ENCODE peak calls at places on chromosomes 16 and 17, in six cellular contexts. One of them, this sample, is unnamed.

GRCh38 chr17:75087558-75088453 is at the start of gene SLC16A5:
- DNase-seq in prostate gland: peak
- DNase-seq in body of pancreas: peak
- DNase-seq in IMR-90: peak
- DNase-seq in NB4: peak
- DNase-seq in esophagus squamous epithelium: peak
- DNase-seq in this sample: peak

GRCh38 chr16:83979456-83979855 is 11.4 kb downstream of the NECAB2 start:
- DNase-seq in prostate gland: no peak
- DNase-seq in body of pancreas: no peak
- DNase-seq in IMR-90: no peak
- DNase-seq in NB4: no peak
- DNase-seq in esophagus squamous epithelium: no peak
- DNase-seq in this sample: no peak

GRCh38 chr16:75566889-75567255 is 693 bp downstream of the GABARAPL2 start:
- DNase-seq in prostate gland: no peak
- DNase-seq in body of pancreas: no peak
- DNase-seq in IMR-90: no peak
- DNase-seq in NB4: peak
- DNase-seq in esophagus squamous epithelium: no peak
- DNase-seq in this sample: no peak

GRCh38 chr17:77002103-77003045 is 134.2 kb downstream of the MGAT5B start:
- DNase-seq in prostate gland: no peak
- DNase-seq in body of pancreas: no peak
- DNase-seq in IMR-90: peak
- DNase-seq in NB4: no peak
- DNase-seq in esophagus squamous epithelium: no peak
- DNase-seq in this sample: no peak

GRCh38 chr16:759110-759910 is 1.2 kb upstream of the MSLN start:
- DNase-seq in prostate gland: peak
- DNase-seq in body of pancreas: no peak
- DNase-seq in IMR-90: no peak
- DNase-seq in NB4: no peak
- DNase-seq in esophagus squamous epithelium: no peak
- DNase-seq in this sample: no peak

GRCh38 chr16:89502319-89502843 is 5.8 kb upstream of the SPG7 start:
- DNase-seq in prostate gland: peak
- DNase-seq in body of pancreas: peak
- DNase-seq in IMR-90: no peak
- DNase-seq in NB4: no peak
- DNase-seq in esophagus squamous epithelium: no peak
- DNase-seq in this sample: peak

GRCh38 chr17:74389937-74390679 is 22.8 kb downstream of the GPR142 start:
- DNase-seq in prostate gland: no peak
- DNase-seq in body of pancreas: no peak
- DNase-seq in IMR-90: no peak
- DNase-seq in NB4: no peak
- DNase-seq in esophagus squamous epithelium: no peak
- DNase-seq in this sample: no peak

GRCh38 chr16:2015947-2016208 is 3.7 kb upstream of the NPW start:
- DNase-seq in prostate gland: no peak
- DNase-seq in body of pancreas: no peak
- DNase-seq in IMR-90: no peak
- DNase-seq in NB4: no peak
- DNase-seq in esophagus squamous epithelium: no peak
- DNase-seq in this sample: no peak

GRCh38 chr17:78883090-78883532 is 19.9 kb downstream of the CEP295NL start:
- DNase-seq in prostate gland: no peak
- DNase-seq in body of pancreas: peak
- DNase-seq in IMR-90: peak
- DNase-seq in NB4: peak
- DNase-seq in esophagus squamous epithelium: no peak
- DNase-seq in this sample: peak

GRCh38 chr17:81083125-81083765 is 48.3 kb downstream of the BAIAP2 start:
- DNase-seq in prostate gland: peak
- DNase-seq in body of pancreas: peak
- DNase-seq in IMR-90: no peak
- DNase-seq in NB4: no peak
- DNase-seq in esophagus squamous epithelium: no peak
- DNase-seq in this sample: no peak

GRCh38 chr16:89216315-89217137 is 977 bp upstream of the ZNF778 start:
- DNase-seq in prostate gland: peak
- DNase-seq in body of pancreas: peak
- DNase-seq in IMR-90: peak
- DNase-seq in NB4: peak
- DNase-seq in esophagus squamous epithelium: no peak
- DNase-seq in this sample: peak

GRCh38 chr17:82013772-82014321 is 8.8 kb downstream of the CENPX start:
- DNase-seq in prostate gland: no peak
- DNase-seq in body of pancreas: no peak
- DNase-seq in IMR-90: no peak
- DNase-seq in NB4: no peak
- DNase-seq in esophagus squamous epithelium: no peak
- DNase-seq in this sample: no peak

GRCh38 chr16:75068632-75069031 is 47.9 kb downstream of the LDHD start:
- DNase-seq in prostate gland: no peak
- DNase-seq in body of pancreas: no peak
- DNase-seq in IMR-90: no peak
- DNase-seq in NB4: no peak
- DNase-seq in esophagus squamous epithelium: no peak
- DNase-seq in this sample: no peak

GRCh38 chr17:74430706-74431567 is 951 bp upstream of the GPRC5C start:
- DNase-seq in prostate gland: peak
- DNase-seq in body of pancreas: peak
- DNase-seq in IMR-90: peak
- DNase-seq in NB4: peak
- DNase-seq in esophagus squamous epithelium: no peak
- DNase-seq in this sample: peak

GRCh38 chr17:29846298-29846697 is 83.7 kb downstream of the SSH2 start:
- DNase-seq in prostate gland: no peak
- DNase-seq in body of pancreas: no peak
- DNase-seq in IMR-90: peak
- DNase-seq in NB4: no peak
- DNase-seq in esophagus squamous epithelium: no peak
- DNase-seq in this sample: no peak

GRCh38 chr17:64155751-64156544 is 26.0 kb upstream of the ERN1 start:
- DNase-seq in prostate gland: peak
- DNase-seq in body of pancreas: peak
- DNase-seq in IMR-90: peak
- DNase-seq in NB4: no peak
- DNase-seq in esophagus squamous epithelium: no peak
- DNase-seq in this sample: no peak

GRCh38 chr16:68529608-68529930 is 9.5 kb upstream of the ZFP90 start:
- DNase-seq in prostate gland: no peak
- DNase-seq in body of pancreas: no peak
- DNase-seq in IMR-90: no peak
- DNase-seq in NB4: no peak
- DNase-seq in esophagus squamous epithelium: no peak
- DNase-seq in this sample: no peak

GRCh38 chr17:40290629-40291296 is 3.1 kb downstream of the CDC6 start:
- DNase-seq in prostate gland: peak
- DNase-seq in body of pancreas: peak
- DNase-seq in IMR-90: peak
- DNase-seq in NB4: peak
- DNase-seq in esophagus squamous epithelium: no peak
- DNase-seq in this sample: peak

GRCh38 chr16:55325458-55326109 is 1.6 kb downstream of the IRX6 start:
- DNase-seq in prostate gland: no peak
- DNase-seq in body of pancreas: no peak
- DNase-seq in IMR-90: no peak
- DNase-seq in NB4: no peak
- DNase-seq in esophagus squamous epithelium: no peak
- DNase-seq in this sample: no peak

GRCh38 chr16:86862596-86862995 is 284.2 kb downstream of the FOXL1 start:
- DNase-seq in prostate gland: no peak
- DNase-seq in body of pancreas: no peak
- DNase-seq in IMR-90: peak
- DNase-seq in NB4: no peak
- DNase-seq in esophagus squamous epithelium: no peak
- DNase-seq in this sample: no peak

GRCh38 chr16:4684763-4685162 is 8.6 kb upstream of the NUDT16L1 start:
- DNase-seq in prostate gland: no peak
- DNase-seq in body of pancreas: no peak
- DNase-seq in IMR-90: no peak
- DNase-seq in NB4: no peak
- DNase-seq in esophagus squamous epithelium: no peak
- DNase-seq in this sample: no peak
- TF ChIP-seq POLR2A in prostate gland: no peak
- TF ChIP-seq POLR2A in body of pancreas: no peak
- TF ChIP-seq POLR2A in IMR-90: no peak
- TF ChIP-seq POLR2A in NB4: no peak
- TF ChIP-seq POLR2A in esophagus squamous epithelium: no peak
- TF ChIP-seq POLR2A in this sample: no peak

GRCh38 chr16:29862884-29863668 is at the start of gene CDIPT:
- DNase-seq in prostate gland: peak
- DNase-seq in body of pancreas: peak
- DNase-seq in IMR-90: peak
- DNase-seq in NB4: peak
- DNase-seq in esophagus squamous epithelium: peak
- DNase-seq in this sample: peak
- TF ChIP-seq POLR2A in prostate gland: peak
- TF ChIP-seq POLR2A in body of pancreas: peak
- TF ChIP-seq POLR2A in IMR-90: no peak
- TF ChIP-seq POLR2A in NB4: peak
- TF ChIP-seq POLR2A in esophagus squamous epithelium: no peak
- TF ChIP-seq POLR2A in this sample: no peak

DNA sequence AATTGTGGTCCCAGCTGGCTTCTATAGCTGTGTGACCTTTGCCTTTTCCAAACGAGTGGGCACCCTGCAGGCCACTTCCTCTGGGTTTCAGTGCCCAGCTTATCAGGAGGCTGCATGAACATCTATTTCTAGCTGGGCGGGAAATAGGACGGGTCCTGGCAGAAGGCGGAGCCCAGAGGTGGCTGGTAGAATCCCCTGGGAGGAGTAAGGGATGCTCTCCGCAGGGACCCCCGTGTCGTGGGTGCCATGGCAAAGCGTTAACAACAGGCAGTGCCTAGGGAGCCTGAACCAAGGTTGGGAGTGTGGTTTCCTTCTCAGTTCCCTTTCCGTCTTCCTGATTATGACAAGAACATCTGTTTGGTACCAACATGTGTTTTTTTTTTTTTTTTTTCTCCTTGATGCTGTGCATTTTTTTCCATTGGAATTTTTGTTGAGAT is 58.2 kb downstream of the PLCG2 start:
- DNase-seq in prostate gland: no peak
- DNase-seq in body of pancreas: no peak
- DNase-seq in IMR-90: no peak
- DNase-seq in NB4: no peak
- DNase-seq in esophagus squamous epithelium: no peak
- DNase-seq in this sample: no peak
- TF ChIP-seq POLR2A in prostate gland: no peak
- TF ChIP-seq POLR2A in body of pancreas: no peak
- TF ChIP-seq POLR2A in IMR-90: no peak
- TF ChIP-seq POLR2A in NB4: no peak
- TF ChIP-seq POLR2A in esophagus squamous epithelium: no peak
- TF ChIP-seq POLR2A in this sample: no peak

GRCh38 chr16:70437582-70438324 is 1.1 kb downstream of the ST3GAL2 start:
- DNase-seq in prostate gland: no peak
- DNase-seq in body of pancreas: peak
- DNase-seq in IMR-90: peak
- DNase-seq in NB4: peak
- DNase-seq in esophagus squamous epithelium: no peak
- DNase-seq in this sample: no peak

GRCh38 chr16:70434489-70435260 is 4.2 kb downstream of the ST3GAL2 start:
- DNase-seq in prostate gland: no peak
- DNase-seq in body of pancreas: no peak
- DNase-seq in IMR-90: no peak
- DNase-seq in NB4: no peak
- DNase-seq in esophagus squamous epithelium: no peak
- DNase-seq in this sample: no peak

GRCh38 chr16:70438325-70438982 is 446 bp downstream of the ST3GAL2 start:
- DNase-seq in prostate gland: no peak
- DNase-seq in body of pancreas: no peak
- DNase-seq in IMR-90: no peak
- DNase-seq in NB4: peak
- DNase-seq in esophagus squamous epithelium: no peak
- DNase-seq in this sample: no peak

GRCh38 chr16:70438983-70439862 is at the start of gene ST3GAL2:
- DNase-seq in prostate gland: peak
- DNase-seq in body of pancreas: peak
- DNase-seq in IMR-90: peak
- DNase-seq in NB4: peak
- DNase-seq in esophagus squamous epithelium: peak
- DNase-seq in this sample: peak

DNA sequence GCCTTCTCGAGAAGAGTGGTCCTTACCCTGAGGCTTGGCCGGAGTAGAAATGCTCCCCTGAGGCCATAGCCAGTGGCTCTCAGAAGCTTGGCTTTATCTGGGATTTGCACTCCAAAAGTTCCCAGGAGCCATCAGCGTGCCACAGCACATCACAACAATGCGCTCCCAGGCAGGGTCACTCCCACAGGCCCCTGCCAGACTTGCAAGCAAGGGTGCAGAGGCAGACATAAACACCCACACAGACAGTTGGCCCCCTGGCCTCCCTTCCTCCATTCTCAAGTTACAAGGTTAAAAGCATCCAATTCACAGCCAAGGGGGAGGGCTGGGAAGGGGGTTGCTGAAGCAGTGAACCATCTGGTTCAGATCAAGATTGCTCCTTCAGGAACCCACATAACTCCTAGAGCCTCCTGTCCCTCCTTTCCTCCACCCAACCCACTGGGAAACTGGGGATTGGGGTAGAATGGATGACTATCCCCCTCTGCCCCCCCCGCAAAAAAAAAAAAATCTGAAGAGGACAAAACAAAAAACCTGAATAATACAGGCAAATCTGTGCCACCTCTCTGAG is 1.8 kb downstream of the ST3GAL2 start:
- DNase-seq in prostate gland: no peak
- DNase-seq in body of pancreas: no peak
- DNase-seq in IMR-90: peak
- DNase-seq in NB4: peak
- DNase-seq in esophagus squamous epithelium: no peak
- DNase-seq in this sample: no peak
- TF ChIP-seq POLR2A in prostate gland: no peak
- TF ChIP-seq POLR2A in body of pancreas: no peak
- TF ChIP-seq POLR2A in IMR-90: peak
- TF ChIP-seq POLR2A in NB4: no peak
- TF ChIP-seq POLR2A in esophagus squamous epithelium: no peak
- TF ChIP-seq POLR2A in this sample: no peak

GRCh38 chr17:27106347-27106981 is 187.4 kb upstream of the WSB1 start:
- DNase-seq in prostate gland: no peak
- DNase-seq in body of pancreas: no peak
- DNase-seq in IMR-90: no peak
- DNase-seq in NB4: no peak
- DNase-seq in esophagus squamous epithelium: no peak
- DNase-seq in this sample: no peak
- TF ChIP-seq POLR2A in prostate gland: no peak
- TF ChIP-seq POLR2A in body of pancreas: no peak
- TF ChIP-seq POLR2A in IMR-90: no peak
- TF ChIP-seq POLR2A in NB4: no peak
- TF ChIP-seq POLR2A in esophagus squamous epithelium: no peak
- TF ChIP-seq POLR2A in this sample: no peak

GRCh38 chr17:8189711-8190477 is at the start of gene BORCS6:
- DNase-seq in prostate gland: peak
- DNase-seq in body of pancreas: peak
- DNase-seq in IMR-90: peak
- DNase-seq in NB4: peak
- DNase-seq in esophagus squamous epithelium: peak
- DNase-seq in this sample: peak
- TF ChIP-seq POLR2A in prostate gland: peak
- TF ChIP-seq POLR2A in body of pancreas: peak
- TF ChIP-seq POLR2A in IMR-90: peak
- TF ChIP-seq POLR2A in NB4: no peak
- TF ChIP-seq POLR2A in esophagus squamous epithelium: no peak
- TF ChIP-seq POLR2A in this sample: peak

This sample was measured in Peyer's patch.